ENCODE peak calls at places on chromosomes 11 and 22, in seven cellular contexts. H, K, M, E, R, Y and A are unnamed samples.

GRCh38 chr11:1604711-1605110 is 3.6 kb downstream of the KRTAP5-3 start:
- DNase-seq in H (no peak), K (no peak), M (no peak), E (peak), R (no peak), Y (no peak), A (no peak)

GRCh38 chr11:74288911-74289310 is 22.5 kb downstream of the P4HA3 start:
- DNase-seq in H (no peak), K (no peak), M (no peak), E (no peak), R (peak), Y (no peak), A (no peak)

GRCh38 chr22:27336151-27337090 is 465.1 kb downstream of the MN1 start:
- DNase-seq in H (no peak), K (no peak), M (no peak), E (no peak), R (no peak), Y (no peak), A (no peak)

GRCh38 chr11:67284811-67285540 is 4.1 kb upstream of the ANKRD13D start:
- DNase-seq in H (no peak), K (no peak), M (no peak), E (peak), R (no peak), Y (no peak), A (no peak)

GRCh38 chr22:28714043-28714442 is 27.6 kb downstream of the CHEK2 start:
- DNase-seq in H (no peak), K (no peak), M (no peak), E (no peak), R (no peak), Y (no peak), A (no peak)

GRCh38 chr11:32584921-32585320 is 1.3 kb downstream of the EIF3M start:
- DNase-seq in H (no peak), K (no peak), M (no peak), E (no peak), R (no peak), Y (no peak), A (no peak)

GRCh38 chr11:64036081-64037026 is 623 bp downstream of the FLRT1 start:
- DNase-seq in H (no peak), K (no peak), M (no peak), E (no peak), R (peak), Y (no peak), A (no peak)

GRCh38 chr11:705646-706438 is at the start of gene EPS8L2:
- DNase-seq in H (no peak), K (no peak), M (peak), E (peak), R (no peak), Y (no peak), A (no peak)

GRCh38 chr22:50031189-50032091 is 18.9 kb upstream of the IL17REL start:
- DNase-seq in H (no peak), K (no peak), M (no peak), E (peak), R (no peak), Y (no peak), A (no peak)

GRCh38 chr11:123742334-123742733 is 874 bp upstream of the ZNF202 start:
- DNase-seq in H (no peak), K (no peak), M (no peak), E (no peak), R (no peak), Y (no peak), A (no peak)

GRCh38 chr11:103596323-103596722 is 440.1 kb upstream of the DDI1 start:
- DNase-seq in H (no peak), K (no peak), M (no peak), E (no peak), R (no peak), Y (peak), A (no peak)

GRCh38 chr22:18085188-18085587 is 7.4 kb downstream of the PEX26 start:
- DNase-seq in H (no peak), K (no peak), M (peak), E (no peak), R (no peak), Y (no peak), A (no peak)

GRCh38 chr11:119875841-119876600 is 147.0 kb upstream of the NECTIN1 start:
- DNase-seq in H (no peak), K (no peak), M (no peak), E (peak), R (no peak), Y (no peak), A (no peak)

GRCh38 chr11:61602775-61603569 is 22.1 kb upstream of the SYT7 start:
- DNase-seq in H (no peak), K (no peak), M (no peak), E (peak), R (peak), Y (no peak), A (peak)

GRCh38 chr11:125448136-125448535 is 47.9 kb downstream of the FEZ1 start:
- DNase-seq in H (no peak), K (no peak), M (no peak), E (no peak), R (peak), Y (no peak), A (no peak)

GRCh38 chr22:23833911-23834317 is 4.9 kb downstream of the DERL3 start:
- DNase-seq in H (no peak), K (no peak), M (no peak), E (peak), R (no peak), Y (no peak), A (no peak)

GRCh38 chr22:49427941-49428340 is 399.7 kb downstream of the BRD1 start:
- DNase-seq in H (no peak), K (no peak), M (no peak), E (peak), R (no peak), Y (no peak), A (no peak)

GRCh38 chr11:112437096-112437495 is 176.4 kb upstream of the PLET1 start:
- DNase-seq in H (no peak), K (no peak), M (no peak), E (no peak), R (no peak), Y (no peak), A (no peak)

GRCh38 chr22:43521716-43522115 is 109.9 kb downstream of the MPPED1 start:
- DNase-seq in H (no peak), K (no peak), M (peak), E (no peak), R (no peak), Y (no peak), A (no peak)

GRCh38 chr11:59114344-59114743 is 7.3 kb downstream of the FAM111B start:
- DNase-seq in H (no peak), K (no peak), M (no peak), E (no peak), R (no peak), Y (no peak), A (no peak)

GRCh38 chr22:50403701-50404101 is 60.6 kb downstream of the PPP6R2 start:
- DNase-seq in H (no peak), K (no peak), M (no peak), E (peak), R (peak), Y (no peak), A (no peak)

GRCh38 chr11:62601114-62601363 is 626 bp downstream of the MTA2 start:
- DNase-seq in H (no peak), K (no peak), M (no peak), E (no peak), R (peak), Y (peak), A (no peak)

GRCh38 chr11:3124821-3125220 is 40.3 kb downstream of the OSBPL5 start:
- DNase-seq in H (no peak), K (no peak), M (no peak), E (peak), R (no peak), Y (no peak), A (no peak)

GRCh38 chr11:8767466-8768142 is 85.0 kb downstream of the RPL27A start:
- DNase-seq in H (no peak), K (no peak), M (no peak), E (no peak), R (no peak), Y (no peak), A (no peak)

GRCh38 chr22:19663821-19664325 is 50.4 kb upstream of the SEPTIN5 start:
- DNase-seq in H (peak), K (no peak), M (no peak), E (peak), R (peak), Y (no peak), A (peak)

GRCh38 chr11:74465291-74465708 is 2.0 kb downstream of the KCNE3 start:
- DNase-seq in H (no peak), K (no peak), M (peak), E (no peak), R (no peak), Y (no peak), A (no peak)

GRCh38 chr22:24580276-24580675 is 12.6 kb downstream of the LRRC75B start:
- DNase-seq in H (no peak), K (no peak), M (no peak), E (no peak), R (peak), Y (no peak), A (no peak)

GRCh38 chr11:68383976-68384501 is 71.6 kb downstream of the LRP5 start:
- DNase-seq in H (no peak), K (peak), M (peak), E (no peak), R (peak), Y (peak), A (no peak)

GRCh38 chr11:122661182-122661945 is 5.8 kb downstream of the UBASH3B start:
- DNase-seq in H (peak), K (no peak), M (no peak), E (no peak), R (no peak), Y (no peak), A (peak)

GRCh38 chr11:57942808-57943207 is 80.9 kb upstream of the OR9Q1 start:
- DNase-seq in H (no peak), K (no peak), M (no peak), E (no peak), R (no peak), Y (no peak), A (no peak)